ENCODE peak calls at places on chromosomes 2 and 18, in ten cellular contexts. C is transverse colon; V is SW480; A is skeletal muscle cell; Y is AG09319; L is Kasumi-1; J is endothelial cell; T is NB4; M is stimulated activated CD4-positive, alpha-beta T cell treated with anti-CD3 and anti-CD28 coated beads, Interleukin-4, amount 100 ng/mL, for 4 hours; B is epithelial cell of prostate. X is an unnamed sample.

GRCh38 chr2:144357623-144358400 is 162.1 kb downstream of the ZEB2 start:
- DNase-seq in C (no peak), V (peak; percentile 22), A (peak; percentile 94), Y (peak; percentile 92), L (no peak), J (no peak), T (no peak), M (no peak), B (peak; percentile 84), X (no peak)

GRCh38 chr2:222835142-222835822 is 25.6 kb upstream of the ACSL3 start:
- DNase-seq in C (peak; percentile 14), V (no peak), A (no peak), Y (no peak), L (no peak), J (no peak), T (no peak), M (no peak), B (peak; percentile 36), X (no peak)

GRCh38 chr18:12585218-12585617 is 72.7 kb downstream of the SPIRE1 start:
- DNase-seq in C (no peak), V (no peak), A (no peak), Y (no peak), L (no peak), J (no peak), T (peak; percentile 44), M (no peak), B (no peak), X (no peak)

GRCh38 chr2:222833410-222833809 is 27.4 kb upstream of the ACSL3 start:
- DNase-seq in C (no peak), V (no peak), A (no peak), Y (no peak), L (no peak), J (no peak), T (no peak), M (no peak), B (no peak), X (no peak)

GRCh38 chr18:35683021-35683420 is 101.5 kb downstream of the GALNT1 start:
- DNase-seq in C (no peak), V (no peak), A (peak; percentile 31), Y (no peak), L (no peak), J (no peak), T (no peak), M (no peak), B (no peak), X (no peak)

GRCh38 chr2:156325671-156326385 is 6.7 kb downstream of the NR4A2 start:
- DNase-seq in C (no peak), V (no peak), A (no peak), Y (no peak), L (no peak), J (no peak), T (no peak), M (no peak), B (no peak), X (no peak)

GRCh38 chr2:13745324-13745723 is 887.2 kb upstream of the LRATD1 start:
- DNase-seq in C (no peak), V (no peak), A (no peak), Y (no peak), L (no peak), J (no peak), T (no peak), M (no peak), B (no peak), X (no peak)

GRCh38 chr2:67515021-67515420 is 117.9 kb downstream of the ETAA1 start:
- DNase-seq in C (no peak), V (no peak), A (no peak), Y (no peak), L (no peak), J (no peak), T (no peak), M (no peak), B (peak; percentile 75), X (no peak)

GRCh38 chr2:232459419-232460035 is 3.6 kb downstream of the ALPI start:
- DNase-seq in C (no peak), V (no peak), A (no peak), Y (no peak), L (no peak), J (no peak), T (no peak), M (no peak), B (no peak), X (no peak)

GRCh38 chr18:23844991-23845680 is 155.9 kb downstream of the LAMA3 start:
- DNase-seq in C (no peak), V (peak; percentile 80), A (no peak), Y (no peak), L (no peak), J (no peak), T (no peak), M (no peak), B (no peak), X (no peak)

GRCh38 chr2:217849154-217849553 is 153.6 kb downstream of the TNS1 start:
- DNase-seq in C (no peak), V (no peak), A (no peak), Y (no peak), L (no peak), J (no peak), T (no peak), M (no peak), B (no peak), X (no peak)

GRCh38 chr2:226669905-226670304 is 129.7 kb downstream of the IRS1 start:
- DNase-seq in C (no peak), V (no peak), A (no peak), Y (no peak), L (no peak), J (no peak), T (peak; percentile 28), M (no peak), B (no peak), X (no peak)

GRCh38 chr2:207724113-207724512 is 12.7 kb downstream of the CCNYL1 start:
- DNase-seq in C (no peak), V (no peak), A (no peak), Y (no peak), L (no peak), J (no peak), T (no peak), M (no peak), B (no peak), X (no peak)

GRCh38 chr18:7577706-7578105 is 10.6 kb downstream of the PTPRM start:
- DNase-seq in C (no peak), V (no peak), A (no peak), Y (no peak), L (no peak), J (no peak), T (no peak), M (no peak), B (no peak), X (no peak)

GRCh38 chr2:12490641-12491040 is 226.1 kb upstream of the TRIB2 start:
- DNase-seq in C (no peak), V (no peak), A (no peak), Y (no peak), L (no peak), J (no peak), T (no peak), M (no peak), B (no peak), X (no peak)

GRCh38 chr2:125427721-125428315 is 1228.1 kb upstream of the GYPC start:
- DNase-seq in C (no peak), V (no peak), A (no peak), Y (no peak), L (no peak), J (no peak), T (no peak), M (no peak), B (no peak), X (no peak)

GRCh38 chr18:45107425-45107824 is 426.7 kb downstream of the SETBP1 start:
- DNase-seq in C (no peak), V (no peak), A (no peak), Y (no peak), L (no peak), J (no peak), T (no peak), M (no peak), B (peak; percentile 57), X (no peak)

GRCh38 chr2:226797289-226797988 is 2.2 kb downstream of the IRS1 start:
- DNase-seq in C (peak; percentile 40), V (no peak), A (no peak), Y (no peak), L (no peak), J (no peak), T (no peak), M (no peak), B (no peak), X (no peak)

X was measured in HL-60.